ENCODE peak calls at places on chromosomes 16 and 17, in nine cellular contexts. One of them, this sample, is unnamed.

GRCh38 chr17:5563451-5563850 is 20.9 kb downstream of the NLRP1 start:
- DNase-seq in stomach: no peak
- DNase-seq in SJCRH30: no peak
- DNase-seq in NT2/D1: no peak
- DNase-seq in neural crest cell: no peak
- DNase-seq in effector CD4-positive, alpha-beta T cell: no peak
- DNase-seq in stimulated activated CD8-positive, alpha-beta memory T cell treated with anti-CD3 and anti-CD28 coated beads, Interleukin-2, amount 100 ng/mL, for 1 hour: no peak
- DNase-seq in hepatocyte: no peak
- DNase-seq in neural progenitor cell: no peak
- DNase-seq in this sample: no peak

GRCh38 chr17:81503619-81504018 is 9.0 kb downstream of the ACTG1 start:
- DNase-seq in stomach: no peak
- DNase-seq in SJCRH30: no peak
- DNase-seq in NT2/D1: no peak
- DNase-seq in neural crest cell: no peak
- DNase-seq in effector CD4-positive, alpha-beta T cell: no peak
- DNase-seq in stimulated activated CD8-positive, alpha-beta memory T cell treated with anti-CD3 and anti-CD28 coated beads, Interleukin-2, amount 100 ng/mL, for 1 hour: no peak
- DNase-seq in hepatocyte: no peak
- DNase-seq in neural progenitor cell: no peak
- DNase-seq in this sample: no peak

GRCh38 chr17:82957469-82957795 is 117.6 kb upstream of the ZNF750 start:
- DNase-seq in stomach: peak; percentile 22
- DNase-seq in SJCRH30: no peak
- DNase-seq in NT2/D1: no peak
- DNase-seq in neural crest cell: no peak
- DNase-seq in effector CD4-positive, alpha-beta T cell: no peak
- DNase-seq in stimulated activated CD8-positive, alpha-beta memory T cell treated with anti-CD3 and anti-CD28 coated beads, Interleukin-2, amount 100 ng/mL, for 1 hour: no peak
- DNase-seq in hepatocyte: no peak
- DNase-seq in neural progenitor cell: no peak
- DNase-seq in this sample: no peak

GRCh38 chr16:78106659-78107058 is 7.2 kb downstream of the WWOX start:
- DNase-seq in stomach: no peak
- DNase-seq in SJCRH30: no peak
- DNase-seq in NT2/D1: no peak
- DNase-seq in neural crest cell: no peak
- DNase-seq in effector CD4-positive, alpha-beta T cell: no peak
- DNase-seq in stimulated activated CD8-positive, alpha-beta memory T cell treated with anti-CD3 and anti-CD28 coated beads, Interleukin-2, amount 100 ng/mL, for 1 hour: no peak
- DNase-seq in hepatocyte: no peak
- DNase-seq in neural progenitor cell: no peak
- DNase-seq in this sample: no peak

GRCh38 chr16:47577029-47577428 is 115.9 kb downstream of the PHKB start:
- DNase-seq in stomach: no peak
- DNase-seq in SJCRH30: no peak
- DNase-seq in NT2/D1: no peak
- DNase-seq in neural crest cell: no peak
- DNase-seq in effector CD4-positive, alpha-beta T cell: no peak
- DNase-seq in stimulated activated CD8-positive, alpha-beta memory T cell treated with anti-CD3 and anti-CD28 coated beads, Interleukin-2, amount 100 ng/mL, for 1 hour: no peak
- DNase-seq in hepatocyte: no peak
- DNase-seq in neural progenitor cell: no peak
- DNase-seq in this sample: no peak

GRCh38 chr17:75277664-75278071 is 6.6 kb upstream of the MIF4GD start:
- DNase-seq in stomach: no peak
- DNase-seq in SJCRH30: peak; percentile 56
- DNase-seq in NT2/D1: no peak
- DNase-seq in neural crest cell: no peak
- DNase-seq in effector CD4-positive, alpha-beta T cell: no peak
- DNase-seq in stimulated activated CD8-positive, alpha-beta memory T cell treated with anti-CD3 and anti-CD28 coated beads, Interleukin-2, amount 100 ng/mL, for 1 hour: no peak
- DNase-seq in hepatocyte: no peak
- DNase-seq in neural progenitor cell: no peak
- DNase-seq in this sample: no peak

GRCh38 chr16:85718682-85719081 is 29.9 kb upstream of the GINS2 start:
- DNase-seq in stomach: peak; percentile 34
- DNase-seq in SJCRH30: no peak
- DNase-seq in NT2/D1: no peak
- DNase-seq in neural crest cell: peak; percentile 23
- DNase-seq in effector CD4-positive, alpha-beta T cell: no peak
- DNase-seq in stimulated activated CD8-positive, alpha-beta memory T cell treated with anti-CD3 and anti-CD28 coated beads, Interleukin-2, amount 100 ng/mL, for 1 hour: no peak
- DNase-seq in hepatocyte: peak; percentile 39
- DNase-seq in neural progenitor cell: peak; percentile 59
- DNase-seq in this sample: no peak

GRCh38 chr17:40092581-40092980 is 7.8 kb downstream of the NR1D1 start:
- DNase-seq in stomach: no peak
- DNase-seq in SJCRH30: no peak
- DNase-seq in NT2/D1: no peak
- DNase-seq in neural crest cell: no peak
- DNase-seq in effector CD4-positive, alpha-beta T cell: no peak
- DNase-seq in stimulated activated CD8-positive, alpha-beta memory T cell treated with anti-CD3 and anti-CD28 coated beads, Interleukin-2, amount 100 ng/mL, for 1 hour: no peak
- DNase-seq in hepatocyte: no peak
- DNase-seq in neural progenitor cell: no peak
- DNase-seq in this sample: no peak

GRCh38 chr17:7855643-7856080 is 796 bp downstream of the TMEM88 start:
- DNase-seq in stomach: no peak
- DNase-seq in SJCRH30: no peak
- DNase-seq in NT2/D1: no peak
- DNase-seq in neural crest cell: peak; percentile 27
- DNase-seq in effector CD4-positive, alpha-beta T cell: no peak
- DNase-seq in stimulated activated CD8-positive, alpha-beta memory T cell treated with anti-CD3 and anti-CD28 coated beads, Interleukin-2, amount 100 ng/mL, for 1 hour: no peak
- DNase-seq in hepatocyte: no peak
- DNase-seq in neural progenitor cell: no peak
- DNase-seq in this sample: no peak

GRCh38 chr17:17783825-17784598 is 52.8 kb downstream of the SREBF1 start:
- DNase-seq in stomach: peak; percentile 61
- DNase-seq in SJCRH30: peak; percentile 98
- DNase-seq in NT2/D1: no peak
- DNase-seq in neural crest cell: peak; percentile 17
- DNase-seq in effector CD4-positive, alpha-beta T cell: no peak
- DNase-seq in stimulated activated CD8-positive, alpha-beta memory T cell treated with anti-CD3 and anti-CD28 coated beads, Interleukin-2, amount 100 ng/mL, for 1 hour: no peak
- DNase-seq in hepatocyte: peak; percentile 59
- DNase-seq in neural progenitor cell: peak; percentile 92
- DNase-seq in this sample: no peak

GRCh38 chr17:45127583-45128300 is 4.6 kb downstream of the PLCD3 start:
- DNase-seq in stomach: peak; percentile 88
- DNase-seq in SJCRH30: peak; percentile 51
- DNase-seq in NT2/D1: no peak
- DNase-seq in neural crest cell: no peak
- DNase-seq in effector CD4-positive, alpha-beta T cell: no peak
- DNase-seq in stimulated activated CD8-positive, alpha-beta memory T cell treated with anti-CD3 and anti-CD28 coated beads, Interleukin-2, amount 100 ng/mL, for 1 hour: no peak
- DNase-seq in hepatocyte: peak; percentile 83
- DNase-seq in neural progenitor cell: peak; percentile 51
- DNase-seq in this sample: no peak

This sample was measured in activated CD4-positive, CD25-positive, alpha-beta regulatory T cell treated with anti-CD3 and anti-CD28 coated beads, Interleukin-2, amount 50 U/mL, for 16 hours.